ENCODE peak calls at places on chromosome 21, in four cellular contexts. One of them, this sample, is unnamed.

GRCh38 chr21:26070822-26071425 is 99.6 kb downstream of the APP start:
- DNase-seq in GM20000: peak; percentile 13
- DNase-seq in kidney: no peak
- DNase-seq in NCI-H1105: no peak
- DNase-seq in this sample: peak; percentile 59

GRCh38 chr21:25491267-25491666 is 116.0 kb downstream of the MRPL39 start:
- DNase-seq in GM20000: no peak
- DNase-seq in kidney: no peak
- DNase-seq in NCI-H1105: no peak
- DNase-seq in this sample: no peak

GRCh38 chr21:32020551-32020950 is 147.7 kb downstream of the HUNK start:
- DNase-seq in GM20000: no peak
- DNase-seq in kidney: no peak
- DNase-seq in NCI-H1105: no peak
- DNase-seq in this sample: no peak

GRCh38 chr21:44704636-44705001 is 6.8 kb downstream of the TSPEAR start:
- DNase-seq in GM20000: peak; percentile 8
- DNase-seq in kidney: no peak
- DNase-seq in NCI-H1105: no peak
- DNase-seq in this sample: no peak

GRCh38 chr21:33492571-33492970 is 1.1 kb upstream of the DNAJC28 start:
- DNase-seq in GM20000: no peak
- DNase-seq in kidney: no peak
- DNase-seq in NCI-H1105: no peak
- DNase-seq in this sample: no peak

GRCh38 chr21:45982758-45983731 is 1.5 kb downstream of the COL6A1 start:
- DNase-seq in GM20000: no peak
- DNase-seq in kidney: peak; percentile 81
- DNase-seq in NCI-H1105: no peak
- DNase-seq in this sample: no peak

GRCh38 chr21:33674226-33674625 is 31.9 kb downstream of the ITSN1 start:
- DNase-seq in GM20000: no peak
- DNase-seq in kidney: no peak
- DNase-seq in NCI-H1105: no peak
- DNase-seq in this sample: no peak

GRCh38 chr21:19981938-19982337 is 1016.3 kb upstream of the NCAM2 start:
- DNase-seq in GM20000: no peak
- DNase-seq in kidney: no peak
- DNase-seq in NCI-H1105: no peak
- DNase-seq in this sample: peak; percentile 5

GRCh38 chr21:32056791-32057190 is 184.0 kb downstream of the HUNK start:
- DNase-seq in GM20000: no peak
- DNase-seq in kidney: no peak
- DNase-seq in NCI-H1105: no peak
- DNase-seq in this sample: no peak

GRCh38 chr21:16644690-16645089 is 868.2 kb upstream of the CXADR start:
- DNase-seq in GM20000: no peak
- DNase-seq in kidney: no peak
- DNase-seq in NCI-H1105: no peak
- DNase-seq in this sample: no peak

GRCh38 chr21:44846485-44847260 is 26.8 kb downstream of the PTTG1IP start:
- DNase-seq in GM20000: peak; percentile 58
- DNase-seq in kidney: peak; percentile 89
- DNase-seq in NCI-H1105: peak; percentile 3
- DNase-seq in this sample: no peak

GRCh38 chr21:44259082-44259705 is 2.5 kb downstream of the DNMT3L start:
- DNase-seq in GM20000: no peak
- DNase-seq in kidney: peak; percentile 59
- DNase-seq in NCI-H1105: no peak
- DNase-seq in this sample: no peak

GRCh38 chr21:29349702-29350101 is 51.0 kb downstream of the BACH1 start:
- DNase-seq in GM20000: no peak
- DNase-seq in kidney: no peak
- DNase-seq in NCI-H1105: peak; percentile 8
- DNase-seq in this sample: no peak

GRCh38 chr21:42997053-42997452 is 22.7 kb downstream of the PKNOX1 start:
- DNase-seq in GM20000: no peak
- DNase-seq in kidney: peak; percentile 88
- DNase-seq in NCI-H1105: no peak
- DNase-seq in this sample: no peak

GRCh38 chr21:39631842-39632577 is 19.3 kb downstream of the B3GALT5 start:
- DNase-seq in GM20000: no peak
- DNase-seq in kidney: no peak
- DNase-seq in NCI-H1105: no peak
- DNase-seq in this sample: no peak

GRCh38 chr21:34553199-34553952 is 41.4 kb upstream of the KCNE1 start:
- DNase-seq in GM20000: no peak
- DNase-seq in kidney: no peak
- DNase-seq in NCI-H1105: no peak
- DNase-seq in this sample: no peak

GRCh38 chr21:37916795-37917142 is 512 bp upstream of the KCNJ6 start:
- DNase-seq in GM20000: no peak
- DNase-seq in kidney: no peak
- DNase-seq in NCI-H1105: no peak
- DNase-seq in this sample: no peak

GRCh38 chr21:45329261-45330074 is 41.8 kb upstream of the POFUT2 start:
- DNase-seq in GM20000: no peak
- DNase-seq in kidney: peak; percentile 93
- DNase-seq in NCI-H1105: no peak
- DNase-seq in this sample: no peak

GRCh38 chr21:33657124-33657842 is 15.0 kb downstream of the ITSN1 start:
- DNase-seq in GM20000: no peak
- DNase-seq in kidney: no peak
- DNase-seq in NCI-H1105: no peak
- DNase-seq in this sample: no peak

GRCh38 chr21:27035791-27036190 is 68.9 kb upstream of the ADAMTS5 start:
- DNase-seq in GM20000: no peak
- DNase-seq in kidney: no peak
- DNase-seq in NCI-H1105: no peak
- DNase-seq in this sample: no peak

GRCh38 chr21:44657635-44658183 is at the start of gene KRTAP12-3:
- DNase-seq in GM20000: no peak
- DNase-seq in kidney: peak; percentile 65
- DNase-seq in NCI-H1105: no peak
- DNase-seq in this sample: no peak